ENCODE peak calls at places on chromosome 19, in six cellular contexts. One of them, this sample, is unnamed. For H3K4me1 and H3K9me3, the result is how much of the 10 kb centered on the place peaks cover.

GRCh38 chr19:58516964-58517833 is 2.4 kb downstream of the ZBTB45 start:
- DNase-seq in tibial nerve: no peak
- DNase-seq in CD8-positive, alpha-beta T cell: no peak
- DNase-seq in heart right ventricle: no peak
- DNase-seq in thoracic aorta: no peak
- DNase-seq in ascending aorta: no peak
- DNase-seq in this sample: no peak

GRCh38 chr19:49473868-49474544 is at the start of gene FLT3LG:
- DNase-seq in tibial nerve: peak
- DNase-seq in CD8-positive, alpha-beta T cell: peak
- DNase-seq in heart right ventricle: peak
- DNase-seq in thoracic aorta: no peak
- DNase-seq in ascending aorta: peak
- DNase-seq in this sample: peak

GRCh38 chr19:41249707-41250423 is 14.3 kb upstream of the HNRNPUL1 start:
- DNase-seq in tibial nerve: no peak
- DNase-seq in CD8-positive, alpha-beta T cell: no peak
- DNase-seq in heart right ventricle: no peak
- DNase-seq in thoracic aorta: no peak
- DNase-seq in ascending aorta: no peak
- DNase-seq in this sample: no peak

GRCh38 chr19:47725759-47726401 is 12.7 kb downstream of the EHD2 start:
- DNase-seq in tibial nerve: no peak
- DNase-seq in CD8-positive, alpha-beta T cell: no peak
- DNase-seq in heart right ventricle: no peak
- DNase-seq in thoracic aorta: no peak
- DNase-seq in ascending aorta: no peak
- DNase-seq in this sample: no peak

GRCh38 chr19:29217591-29217990 is 4.6 kb upstream of the UQCRFS1 start:
- DNase-seq in tibial nerve: no peak
- DNase-seq in CD8-positive, alpha-beta T cell: no peak
- DNase-seq in heart right ventricle: no peak
- DNase-seq in thoracic aorta: no peak
- DNase-seq in ascending aorta: no peak
- DNase-seq in this sample: no peak

GRCh38 chr19:508204-509150 is 1.2 kb downstream of the TPGS1 start:
- DNase-seq in tibial nerve: no peak
- DNase-seq in CD8-positive, alpha-beta T cell: peak
- DNase-seq in heart right ventricle: no peak
- DNase-seq in thoracic aorta: no peak
- DNase-seq in ascending aorta: no peak
- DNase-seq in this sample: no peak

GRCh38 chr19:51337141-51337860 is 4.6 kb downstream of the VSIG10L start:
- DNase-seq in tibial nerve: no peak
- DNase-seq in CD8-positive, alpha-beta T cell: no peak
- DNase-seq in heart right ventricle: no peak
- DNase-seq in thoracic aorta: no peak
- DNase-seq in ascending aorta: no peak
- DNase-seq in this sample: no peak

GRCh38 chr19:42872608-42873007 is 6.9 kb downstream of the PSG1 start:
- DNase-seq in tibial nerve: no peak
- DNase-seq in CD8-positive, alpha-beta T cell: no peak
- DNase-seq in heart right ventricle: no peak
- DNase-seq in thoracic aorta: no peak
- DNase-seq in ascending aorta: no peak
- DNase-seq in this sample: no peak

GRCh38 chr19:45130888-45131615 is 29.7 kb downstream of the NKPD1 start:
- DNase-seq in tibial nerve: no peak
- DNase-seq in CD8-positive, alpha-beta T cell: no peak
- DNase-seq in heart right ventricle: no peak
- DNase-seq in thoracic aorta: no peak
- DNase-seq in ascending aorta: no peak
- DNase-seq in this sample: no peak

GRCh38 chr19:29245221-29245620 is 32.3 kb upstream of the UQCRFS1 start:
- DNase-seq in tibial nerve: no peak
- DNase-seq in CD8-positive, alpha-beta T cell: no peak
- DNase-seq in heart right ventricle: no peak
- DNase-seq in thoracic aorta: no peak
- DNase-seq in ascending aorta: no peak
- DNase-seq in this sample: no peak

GRCh38 chr19:44729516-44730033 is 18.9 kb upstream of the BCL3 start:
- DNase-seq in tibial nerve: no peak
- DNase-seq in CD8-positive, alpha-beta T cell: no peak
- DNase-seq in heart right ventricle: no peak
- DNase-seq in thoracic aorta: no peak
- DNase-seq in ascending aorta: no peak
- DNase-seq in this sample: no peak

GRCh38 chr19:32339988-32340874 is 5.2 kb upstream of the ZNF507 start:
- DNase-seq in tibial nerve: peak
- DNase-seq in CD8-positive, alpha-beta T cell: peak
- DNase-seq in heart right ventricle: peak
- DNase-seq in thoracic aorta: peak
- DNase-seq in ascending aorta: no peak
- DNase-seq in this sample: peak

GRCh38 chr19:49340069-49340864 is 5.1 kb downstream of the CD37 start:
- DNase-seq in tibial nerve: peak
- DNase-seq in CD8-positive, alpha-beta T cell: no peak
- DNase-seq in heart right ventricle: peak
- DNase-seq in thoracic aorta: peak
- DNase-seq in ascending aorta: no peak
- DNase-seq in this sample: peak

GRCh38 chr19:11849264-11849615 is 714 bp downstream of the ZNF439 start:
- DNase-seq in tibial nerve: no peak
- DNase-seq in CD8-positive, alpha-beta T cell: no peak
- DNase-seq in heart right ventricle: no peak
- DNase-seq in thoracic aorta: no peak
- DNase-seq in ascending aorta: no peak
- DNase-seq in this sample: no peak

GRCh38 chr19:40452016-40452415 is 7.9 kb upstream of the SERTAD3 start:
- DNase-seq in tibial nerve: no peak
- DNase-seq in CD8-positive, alpha-beta T cell: no peak
- DNase-seq in heart right ventricle: no peak
- DNase-seq in thoracic aorta: no peak
- DNase-seq in ascending aorta: no peak
- DNase-seq in this sample: no peak

GRCh38 chr19:46723471-46723870 is 6.6 kb upstream of the PRKD2 start:
- DNase-seq in tibial nerve: no peak
- DNase-seq in CD8-positive, alpha-beta T cell: no peak
- DNase-seq in heart right ventricle: no peak
- DNase-seq in thoracic aorta: no peak
- DNase-seq in ascending aorta: no peak
- DNase-seq in this sample: no peak

GRCh38 chr19:38164526-38164925 is 59.5 kb downstream of the DPF1 start:
- DNase-seq in tibial nerve: no peak
- DNase-seq in CD8-positive, alpha-beta T cell: no peak
- DNase-seq in heart right ventricle: no peak
- DNase-seq in thoracic aorta: no peak
- DNase-seq in ascending aorta: no peak
- DNase-seq in this sample: no peak

GRCh38 chr19:29211562-29212416 is 1.2 kb downstream of the UQCRFS1 start:
- DNase-seq in tibial nerve: no peak
- DNase-seq in CD8-positive, alpha-beta T cell: peak
- DNase-seq in heart right ventricle: no peak
- DNase-seq in thoracic aorta: no peak
- DNase-seq in ascending aorta: no peak
- DNase-seq in this sample: no peak

GRCh38 chr19:53553865-53554791 is 16.2 kb downstream of the ZNF331 start:
- DNase-seq in tibial nerve: peak
- DNase-seq in CD8-positive, alpha-beta T cell: peak
- DNase-seq in heart right ventricle: peak
- DNase-seq in thoracic aorta: peak
- DNase-seq in ascending aorta: peak
- DNase-seq in this sample: peak

GRCh38 chr19:48806518-48806817 is 4.4 kb downstream of the BCAT2 start:
- DNase-seq in tibial nerve: no peak
- DNase-seq in CD8-positive, alpha-beta T cell: peak
- DNase-seq in heart right ventricle: peak
- DNase-seq in thoracic aorta: no peak
- DNase-seq in ascending aorta: no peak
- DNase-seq in this sample: no peak

GRCh38 chr19:48629599-48630288 is 7.4 kb downstream of the DBP start:
- DNase-seq in tibial nerve: no peak
- DNase-seq in CD8-positive, alpha-beta T cell: no peak
- DNase-seq in heart right ventricle: no peak
- DNase-seq in thoracic aorta: no peak
- DNase-seq in ascending aorta: no peak
- DNase-seq in this sample: peak

GRCh38 chr19:14248578-14249011 is 42.6 kb upstream of the ADGRL1 start:
- DNase-seq in tibial nerve: peak
- DNase-seq in CD8-positive, alpha-beta T cell: peak
- DNase-seq in heart right ventricle: peak
- DNase-seq in thoracic aorta: no peak
- DNase-seq in ascending aorta: no peak
- DNase-seq in this sample: no peak

GRCh38 chr19:6828698-6829633 is 56.5 kb downstream of the VAV1 start:
- DNase-seq in tibial nerve: no peak
- DNase-seq in CD8-positive, alpha-beta T cell: peak
- DNase-seq in heart right ventricle: no peak
- DNase-seq in thoracic aorta: no peak
- DNase-seq in ascending aorta: no peak
- DNase-seq in this sample: no peak

GRCh38 chr19:13932911-13933393 is 5.3 kb downstream of the PODNL1 start:
- DNase-seq in tibial nerve: no peak
- DNase-seq in CD8-positive, alpha-beta T cell: no peak
- DNase-seq in heart right ventricle: no peak
- DNase-seq in thoracic aorta: no peak
- DNase-seq in ascending aorta: no peak
- DNase-seq in this sample: no peak

GRCh38 chr19:31511098-31511497 is 161.9 kb upstream of the TSHZ3 start:
- DNase-seq in tibial nerve: no peak
- DNase-seq in CD8-positive, alpha-beta T cell: no peak
- DNase-seq in heart right ventricle: no peak
- DNase-seq in thoracic aorta: no peak
- DNase-seq in ascending aorta: no peak
- DNase-seq in this sample: no peak

GRCh38 chr19:10776900-10777650 is 58.9 kb downstream of the TMED1 start:
- DNase-seq in tibial nerve: no peak
- DNase-seq in CD8-positive, alpha-beta T cell: no peak
- DNase-seq in heart right ventricle: no peak
- DNase-seq in thoracic aorta: no peak
- DNase-seq in ascending aorta: no peak
- DNase-seq in this sample: no peak

GRCh38 chr19:7658219-7658686 is 10.6 kb upstream of the RETN start:
- DNase-seq in tibial nerve: no peak
- DNase-seq in CD8-positive, alpha-beta T cell: peak
- DNase-seq in heart right ventricle: no peak
- DNase-seq in thoracic aorta: no peak
- DNase-seq in ascending aorta: no peak
- DNase-seq in this sample: no peak

GRCh38 chr19:28744014-28744413 is 468.9 kb downstream of the UQCRFS1 start:
- DNase-seq in tibial nerve: no peak
- DNase-seq in CD8-positive, alpha-beta T cell: no peak
- DNase-seq in heart right ventricle: no peak
- DNase-seq in thoracic aorta: no peak
- DNase-seq in ascending aorta: no peak
- DNase-seq in this sample: no peak

DNA sequence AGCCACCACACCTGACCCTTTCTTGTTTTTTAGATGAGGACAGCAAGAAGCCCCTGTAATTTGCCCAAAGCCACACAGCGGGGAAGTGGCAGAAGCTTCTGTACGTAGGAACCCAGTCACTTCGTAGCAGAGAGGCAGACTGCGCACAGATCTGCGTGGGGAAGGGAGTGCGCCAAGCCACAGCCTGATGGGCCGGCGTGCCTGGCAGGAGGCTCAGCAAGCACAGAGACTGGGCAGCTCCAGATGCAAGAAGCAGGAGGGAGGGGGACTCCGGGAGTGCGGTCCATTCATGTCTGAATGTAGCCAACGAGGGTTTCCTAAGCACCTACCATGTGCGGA is 347 bp upstream of the TJP3 start:
- DNase-seq in tibial nerve: no peak
- DNase-seq in CD8-positive, alpha-beta T cell: no peak
- DNase-seq in heart right ventricle: no peak
- DNase-seq in thoracic aorta: no peak
- DNase-seq in ascending aorta: no peak
- DNase-seq in this sample: no peak
- H3K4me1 ChIP-seq in tibial nerve: under half
- H3K4me1 ChIP-seq in CD8-positive, alpha-beta T cell: under half
- H3K4me1 ChIP-seq in heart right ventricle: under half
- H3K4me1 ChIP-seq in thoracic aorta: under half
- H3K4me1 ChIP-seq in ascending aorta: under half
- H3K4me1 ChIP-seq in this sample: under half

DNA sequence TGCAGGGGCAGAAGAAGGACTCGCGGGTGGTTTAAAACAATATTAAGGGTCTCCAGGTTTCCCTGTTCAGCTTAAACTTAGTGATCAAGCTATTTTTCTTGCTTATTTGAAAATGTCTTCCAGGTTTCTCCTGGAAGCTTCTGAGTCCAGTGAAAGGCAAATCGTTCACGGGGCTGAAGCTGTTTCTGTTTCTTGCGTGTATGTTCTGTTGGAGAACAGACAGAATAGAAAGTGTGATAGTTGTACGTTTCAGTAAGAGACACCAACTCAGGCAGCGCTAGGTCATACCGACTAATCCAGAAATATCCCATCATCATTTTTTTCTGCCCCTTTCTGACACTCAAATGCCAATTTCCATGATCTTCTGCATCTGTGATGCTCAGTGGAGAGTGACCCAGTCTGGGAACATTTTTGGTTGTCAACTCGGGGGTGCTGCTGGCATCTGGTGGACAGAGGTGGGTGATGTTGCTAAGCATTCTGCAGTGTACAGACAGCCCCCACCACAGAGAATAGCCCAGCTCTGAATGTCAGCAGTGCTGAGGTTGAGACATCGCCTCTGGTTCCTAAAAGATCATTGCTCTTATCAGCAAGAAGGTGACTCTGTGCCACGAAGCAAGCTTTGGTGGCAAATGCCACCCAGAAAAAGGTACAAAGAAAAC is 4.3 kb downstream of the KLF2 start:
- DNase-seq in tibial nerve: no peak
- DNase-seq in CD8-positive, alpha-beta T cell: peak
- DNase-seq in heart right ventricle: no peak
- DNase-seq in thoracic aorta: no peak
- DNase-seq in ascending aorta: no peak
- DNase-seq in this sample: no peak
- TF ChIP-seq CTCF in tibial nerve: no peak
- TF ChIP-seq CTCF in CD8-positive, alpha-beta T cell: no peak
- TF ChIP-seq CTCF in heart right ventricle: no peak
- TF ChIP-seq CTCF in thoracic aorta: no peak
- TF ChIP-seq CTCF in ascending aorta: no peak
- TF ChIP-seq CTCF in this sample: peak

DNA sequence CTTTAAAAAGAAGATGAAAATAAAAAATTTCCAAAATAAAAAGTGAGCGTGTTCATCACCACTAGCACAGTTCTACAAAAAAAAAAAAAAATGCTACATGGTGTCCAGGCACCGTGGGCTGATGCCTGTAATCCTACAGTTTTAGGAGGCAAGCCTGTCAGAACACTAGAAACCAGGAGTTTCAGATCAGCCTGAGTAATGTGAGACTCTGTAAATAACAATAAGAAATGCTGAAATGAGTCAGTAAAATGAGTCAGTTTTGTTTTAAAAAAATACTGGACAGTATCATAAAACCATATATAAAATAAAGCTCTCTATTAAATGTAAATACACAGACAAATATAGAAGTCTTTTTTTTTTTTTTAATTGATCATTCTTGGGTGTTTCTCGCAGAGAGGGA is 30.0 kb downstream of the ZNF91 start:
- DNase-seq in tibial nerve: no peak
- DNase-seq in CD8-positive, alpha-beta T cell: no peak
- DNase-seq in heart right ventricle: no peak
- DNase-seq in thoracic aorta: no peak
- DNase-seq in ascending aorta: no peak
- DNase-seq in this sample: no peak
- H3K9me3 ChIP-seq in tibial nerve: under half
- H3K9me3 ChIP-seq in CD8-positive, alpha-beta T cell: under half
- H3K9me3 ChIP-seq in heart right ventricle: under half
- H3K9me3 ChIP-seq in thoracic aorta: half or more
- H3K9me3 ChIP-seq in ascending aorta: half or more
- H3K9me3 ChIP-seq in this sample: half or more

GRCh38 chr19:19191920-19192882 is at the start of the genes BORCS8 and RFXANK:
- DNase-seq in tibial nerve: peak
- DNase-seq in CD8-positive, alpha-beta T cell: peak
- DNase-seq in heart right ventricle: peak
- DNase-seq in thoracic aorta: peak
- DNase-seq in ascending aorta: peak
- DNase-seq in this sample: peak
- H3K4me1 ChIP-seq in tibial nerve: under half
- H3K4me1 ChIP-seq in CD8-positive, alpha-beta T cell: under half
- H3K4me1 ChIP-seq in heart right ventricle: half or more
- H3K4me1 ChIP-seq in thoracic aorta: under half
- H3K4me1 ChIP-seq in ascending aorta: under half
- H3K4me1 ChIP-seq in this sample: under half